ENCODE peak calls at places on chromosome 13, in five cellular contexts. One of them, this sample, is unnamed.

GRCh38 chr13:66660013-66660804 is 569.9 kb downstream of the PCDH9 start:
- DNase-seq in AG04449: no peak
- DNase-seq in lower leg skin: no peak
- DNase-seq in breast epithelium: no peak
- DNase-seq in left ventricle myocardium inferior: no peak
- DNase-seq in this sample: peak; percentile 15

GRCh38 chr13:50543767-50544166 is 299.7 kb downstream of the DLEU7 start:
- DNase-seq in AG04449: peak; percentile 65
- DNase-seq in lower leg skin: no peak
- DNase-seq in breast epithelium: no peak
- DNase-seq in left ventricle myocardium inferior: no peak
- DNase-seq in this sample: no peak

GRCh38 chr13:44237276-44237767 is 136.3 kb upstream of the SERP2 start:
- DNase-seq in AG04449: peak; percentile 65
- DNase-seq in lower leg skin: peak; percentile 89
- DNase-seq in breast epithelium: peak; percentile 56
- DNase-seq in left ventricle myocardium inferior: peak; percentile 46
- DNase-seq in this sample: peak; percentile 78

GRCh38 chr13:96781141-96781540 is 213.1 kb downstream of the OXGR1 start:
- DNase-seq in AG04449: no peak
- DNase-seq in lower leg skin: no peak
- DNase-seq in breast epithelium: no peak
- DNase-seq in left ventricle myocardium inferior: peak; percentile 17
- DNase-seq in this sample: no peak

GRCh38 chr13:79642596-79642995 is 161.6 kb downstream of the NDFIP2 start:
- DNase-seq in AG04449: no peak
- DNase-seq in lower leg skin: no peak
- DNase-seq in breast epithelium: no peak
- DNase-seq in left ventricle myocardium inferior: no peak
- DNase-seq in this sample: no peak

GRCh38 chr13:67095621-67096020 is 134.5 kb downstream of the PCDH9 start:
- DNase-seq in AG04449: no peak
- DNase-seq in lower leg skin: no peak
- DNase-seq in breast epithelium: no peak
- DNase-seq in left ventricle myocardium inferior: no peak
- DNase-seq in this sample: no peak

GRCh38 chr13:20553309-20553708 is 13.6 kb upstream of the IFT88 start:
- DNase-seq in AG04449: no peak
- DNase-seq in lower leg skin: no peak
- DNase-seq in breast epithelium: no peak
- DNase-seq in left ventricle myocardium inferior: no peak
- DNase-seq in this sample: no peak

GRCh38 chr13:113297370-113297871 is 382 bp downstream of the LAMP1 start:
- DNase-seq in AG04449: no peak
- DNase-seq in lower leg skin: no peak
- DNase-seq in breast epithelium: peak; percentile 26
- DNase-seq in left ventricle myocardium inferior: no peak
- DNase-seq in this sample: no peak

GRCh38 chr13:110937511-110938303 is 22.8 kb upstream of the ANKRD10 start:
- DNase-seq in AG04449: no peak
- DNase-seq in lower leg skin: no peak
- DNase-seq in breast epithelium: no peak
- DNase-seq in left ventricle myocardium inferior: no peak
- DNase-seq in this sample: no peak

GRCh38 chr13:112931028-112931934 is 37.7 kb upstream of the MCF2L start:
- DNase-seq in AG04449: peak; percentile 37
- DNase-seq in lower leg skin: no peak
- DNase-seq in breast epithelium: peak; percentile 64
- DNase-seq in left ventricle myocardium inferior: no peak
- DNase-seq in this sample: peak; percentile 37

GRCh38 chr13:108345016-108345415 is 75.5 kb downstream of the TNFSF13B start:
- DNase-seq in AG04449: no peak
- DNase-seq in lower leg skin: no peak
- DNase-seq in breast epithelium: no peak
- DNase-seq in left ventricle myocardium inferior: no peak
- DNase-seq in this sample: no peak
- TF ChIP-seq CTCF in AG04449: no peak
- TF ChIP-seq CTCF in lower leg skin: no peak
- TF ChIP-seq CTCF in breast epithelium: no peak
- TF ChIP-seq CTCF in left ventricle myocardium inferior: no peak
- TF ChIP-seq CTCF in this sample: no peak

DNA sequence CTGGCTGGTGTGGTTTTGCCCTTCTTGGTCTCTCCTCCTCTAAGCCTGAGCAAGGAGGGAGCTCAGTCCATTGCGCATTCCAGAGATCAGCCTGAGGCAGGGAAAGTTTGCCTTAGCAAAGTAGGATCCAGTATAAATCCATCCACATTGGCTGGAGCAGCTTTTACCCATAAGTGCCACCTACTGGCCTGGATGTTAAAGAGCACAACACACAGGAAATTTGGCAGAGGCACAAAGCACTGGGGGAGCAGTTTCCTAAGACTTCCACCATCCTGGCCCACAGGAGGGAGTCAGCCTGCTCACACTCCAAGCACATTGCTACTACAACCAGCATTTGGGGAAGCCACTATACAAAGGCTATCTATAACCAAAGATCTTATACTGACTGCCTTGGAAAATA is 1124.2 kb downstream of the SLITRK1 start:
- DNase-seq in AG04449: no peak
- DNase-seq in lower leg skin: no peak
- DNase-seq in breast epithelium: no peak
- DNase-seq in left ventricle myocardium inferior: no peak
- DNase-seq in this sample: no peak
- TF ChIP-seq CTCF in AG04449: peak; percentile 20
- TF ChIP-seq CTCF in lower leg skin: no peak
- TF ChIP-seq CTCF in breast epithelium: no peak
- TF ChIP-seq CTCF in left ventricle myocardium inferior: no peak
- TF ChIP-seq CTCF in this sample: no peak

GRCh38 chr13:48334534-48335127 is 31.1 kb downstream of the RB1 start:
- DNase-seq in AG04449: no peak
- DNase-seq in lower leg skin: no peak
- DNase-seq in breast epithelium: no peak
- DNase-seq in left ventricle myocardium inferior: no peak
- DNase-seq in this sample: peak; percentile 9
- TF ChIP-seq CTCF in AG04449: peak; percentile 6
- TF ChIP-seq CTCF in lower leg skin: no peak
- TF ChIP-seq CTCF in breast epithelium: no peak
- TF ChIP-seq CTCF in left ventricle myocardium inferior: peak; percentile 78
- TF ChIP-seq CTCF in this sample: peak; percentile 29

DNA sequence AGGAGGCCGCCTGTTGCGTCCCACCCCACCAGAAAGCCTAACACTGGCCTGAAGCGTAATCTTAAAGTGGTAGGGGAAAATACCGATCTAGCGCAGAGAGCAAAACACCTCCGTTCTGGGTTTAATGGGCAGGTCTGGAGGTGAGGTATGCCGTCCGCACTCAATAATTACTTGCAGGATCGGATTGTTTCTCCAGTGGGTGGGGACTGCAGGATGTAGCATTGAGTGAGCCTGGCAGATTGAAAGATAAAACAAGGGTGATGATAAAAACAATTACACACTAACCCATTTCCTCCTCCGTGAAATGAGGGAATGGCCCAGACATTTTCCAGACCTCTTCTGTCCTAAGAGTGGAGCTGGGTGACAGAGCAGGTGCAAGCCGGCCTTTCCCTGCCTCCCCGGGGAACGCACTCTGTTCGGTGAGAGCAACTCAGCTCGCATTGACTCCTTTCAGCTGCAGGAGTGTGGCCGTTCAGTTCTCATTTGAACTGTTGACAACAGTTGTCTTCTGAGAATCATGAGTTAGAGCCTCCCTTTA is 110.2 kb upstream of the DOCK9 start:
- DNase-seq in AG04449: no peak
- DNase-seq in lower leg skin: no peak
- DNase-seq in breast epithelium: no peak
- DNase-seq in left ventricle myocardium inferior: no peak
- DNase-seq in this sample: no peak
- TF ChIP-seq CTCF in AG04449: no peak
- TF ChIP-seq CTCF in lower leg skin: no peak
- TF ChIP-seq CTCF in breast epithelium: no peak
- TF ChIP-seq CTCF in left ventricle myocardium inferior: no peak
- TF ChIP-seq CTCF in this sample: no peak

GRCh38 chr13:39406688-39407087 is 196.3 kb downstream of the LHFPL6 start:
- DNase-seq in AG04449: no peak
- DNase-seq in lower leg skin: no peak
- DNase-seq in breast epithelium: no peak
- DNase-seq in left ventricle myocardium inferior: no peak
- DNase-seq in this sample: no peak
- TF ChIP-seq CTCF in AG04449: no peak
- TF ChIP-seq CTCF in lower leg skin: no peak
- TF ChIP-seq CTCF in breast epithelium: no peak
- TF ChIP-seq CTCF in left ventricle myocardium inferior: no peak
- TF ChIP-seq CTCF in this sample: no peak

GRCh38 chr13:30408319-30409101 is 13.8 kb upstream of the UBE2L5 start:
- DNase-seq in AG04449: no peak
- DNase-seq in lower leg skin: peak; percentile 94
- DNase-seq in breast epithelium: peak; percentile 95
- DNase-seq in left ventricle myocardium inferior: peak; percentile 95
- DNase-seq in this sample: no peak

GRCh38 chr13:30409911-30410704 is 12.2 kb upstream of the UBE2L5 start:
- DNase-seq in AG04449: no peak
- DNase-seq in lower leg skin: no peak
- DNase-seq in breast epithelium: no peak
- DNase-seq in left ventricle myocardium inferior: no peak
- DNase-seq in this sample: no peak

GRCh38 chr13:30404207-30404606 is 18.1 kb upstream of the UBE2L5 start:
- DNase-seq in AG04449: no peak
- DNase-seq in lower leg skin: no peak
- DNase-seq in breast epithelium: no peak
- DNase-seq in left ventricle myocardium inferior: no peak
- DNase-seq in this sample: no peak

GRCh38 chr13:30403491-30403890 is 18.8 kb upstream of the UBE2L5 start:
- DNase-seq in AG04449: no peak
- DNase-seq in lower leg skin: no peak
- DNase-seq in breast epithelium: no peak
- DNase-seq in left ventricle myocardium inferior: no peak
- DNase-seq in this sample: no peak

GRCh38 chr13:30406779-30407416 is 15.4 kb upstream of the UBE2L5 start:
- DNase-seq in AG04449: no peak
- DNase-seq in lower leg skin: no peak
- DNase-seq in breast epithelium: no peak
- DNase-seq in left ventricle myocardium inferior: no peak
- DNase-seq in this sample: no peak
- TF ChIP-seq CTCF in AG04449: no peak
- TF ChIP-seq CTCF in lower leg skin: no peak
- TF ChIP-seq CTCF in breast epithelium: no peak
- TF ChIP-seq CTCF in left ventricle myocardium inferior: no peak
- TF ChIP-seq CTCF in this sample: no peak

GRCh38 chr13:98270819-98271218 is 93.8 kb upstream of the RNF113B start:
- DNase-seq in AG04449: no peak
- DNase-seq in lower leg skin: no peak
- DNase-seq in breast epithelium: no peak
- DNase-seq in left ventricle myocardium inferior: no peak
- DNase-seq in this sample: no peak

GRCh38 chr13:98265669-98266551 is 88.8 kb upstream of the RNF113B start:
- DNase-seq in AG04449: no peak
- DNase-seq in lower leg skin: no peak
- DNase-seq in breast epithelium: no peak
- DNase-seq in left ventricle myocardium inferior: no peak
- DNase-seq in this sample: no peak

GRCh38 chr13:98272549-98272948 is 95.5 kb upstream of the RNF113B start:
- DNase-seq in AG04449: no peak
- DNase-seq in lower leg skin: no peak
- DNase-seq in breast epithelium: no peak
- DNase-seq in left ventricle myocardium inferior: no peak
- DNase-seq in this sample: no peak

GRCh38 chr13:98267080-98267912 is 90.2 kb upstream of the RNF113B start:
- DNase-seq in AG04449: no peak
- DNase-seq in lower leg skin: no peak
- DNase-seq in breast epithelium: no peak
- DNase-seq in left ventricle myocardium inferior: no peak
- DNase-seq in this sample: no peak

GRCh38 chr13:98269386-98269785 is 92.3 kb upstream of the RNF113B start:
- DNase-seq in AG04449: no peak
- DNase-seq in lower leg skin: no peak
- DNase-seq in breast epithelium: no peak
- DNase-seq in left ventricle myocardium inferior: no peak
- DNase-seq in this sample: no peak
- TF ChIP-seq CTCF in AG04449: no peak
- TF ChIP-seq CTCF in lower leg skin: no peak
- TF ChIP-seq CTCF in breast epithelium: no peak
- TF ChIP-seq CTCF in left ventricle myocardium inferior: no peak
- TF ChIP-seq CTCF in this sample: no peak